ENCODE peak calls at places on chromosome 7, in five cellular contexts. N is fibroblast of lung, C is neural crest cell, L is Calu3, I is astrocyte. R is an unnamed sample.

GRCh38 chr7:125670926-125671572 is 741.4 kb upstream of the POT1 start:
- DNase-seq in L (no peak), C (no peak), I (peak; percentile 8), N (peak; percentile 33), R (no peak)

GRCh38 chr7:122902751-122903495 is 16.7 kb upstream of the CADPS2 start:
- DNase-seq in I (no peak), L (no peak), N (no peak), C (no peak), R (no peak)

GRCh38 chr7:156356551-156356950 is 284.0 kb upstream of the RNF32 start:
- DNase-seq in I (no peak), N (no peak), C (no peak), L (no peak), R (no peak)

GRCh38 chr7:117834983-117835664 is 38.1 kb downstream of the CTTNBP2 start:
- DNase-seq in N (no peak), I (no peak), L (no peak), C (no peak), R (no peak)

GRCh38 chr7:42096681-42097637 is 140.1 kb downstream of the GLI3 start:
- DNase-seq in C (no peak), I (peak; percentile 79), L (no peak), N (peak; percentile 77), R (peak; percentile 5)

GRCh38 chr7:21999896-22000295 is 54.2 kb upstream of the CDCA7L start:
- DNase-seq in N (peak; percentile 5), C (no peak), L (no peak), I (no peak), R (no peak)

GRCh38 chr7:147911224-147911623 is 679.3 kb upstream of the C7orf33 start:
- DNase-seq in N (no peak), L (no peak), C (no peak), I (no peak), R (no peak)

GRCh38 chr7:126856691-126857291 is 395.9 kb downstream of the GRM8 start:
- DNase-seq in C (no peak), L (no peak), I (no peak), N (no peak), R (no peak)

GRCh38 chr7:128770238-128770637 is 5.4 kb downstream of the OPN1SW start:
- DNase-seq in L (no peak), N (no peak), I (peak; percentile 71), C (no peak), R (no peak)

GRCh38 chr7:144731661-144732060 is 104.2 kb downstream of the TPK1 start:
- DNase-seq in L (no peak), C (no peak), I (no peak), N (no peak), R (no peak)

GRCh38 chr7:28619256-28619655 is 206.9 kb downstream of the CREB5 start:
- DNase-seq in L (no peak), N (no peak), I (no peak), C (no peak), R (no peak)

GRCh38 chr7:28617308-28617707 is 205.0 kb downstream of the CREB5 start:
- DNase-seq in N (no peak), I (no peak), C (no peak), L (no peak), R (no peak)

GRCh38 chr7:28613262-28613661 is 200.9 kb downstream of the CREB5 start:
- DNase-seq in I (no peak), C (no peak), L (no peak), N (no peak), R (no peak)

GRCh38 chr7:28618383-28618782 is 206.1 kb downstream of the CREB5 start:
- DNase-seq in N (no peak), I (no peak), L (peak; percentile 37), C (no peak), R (no peak)

GRCh38 chr7:28615091-28615490 is 202.8 kb downstream of the CREB5 start:
- DNase-seq in I (no peak), C (no peak), N (no peak), L (no peak), R (no peak)
- TF ChIP-seq CTCF in I (no peak), C (peak; percentile 14), N (peak; percentile 10), L (peak; percentile 19), R (peak; percentile 9)

GRCh38 chr7:67375427-67375826 is 378.8 kb downstream of the TYW1 start:
- DNase-seq in I (no peak), N (no peak), L (no peak), C (no peak), R (no peak)

GRCh38 chr7:67380326-67380725 is 383.7 kb downstream of the TYW1 start:
- DNase-seq in I (no peak), L (no peak), N (no peak), C (no peak), R (no peak)

GRCh38 chr7:67380858-67381257 is 384.2 kb downstream of the TYW1 start:
- DNase-seq in C (no peak), I (no peak), L (no peak), N (no peak), R (no peak)

DNA sequence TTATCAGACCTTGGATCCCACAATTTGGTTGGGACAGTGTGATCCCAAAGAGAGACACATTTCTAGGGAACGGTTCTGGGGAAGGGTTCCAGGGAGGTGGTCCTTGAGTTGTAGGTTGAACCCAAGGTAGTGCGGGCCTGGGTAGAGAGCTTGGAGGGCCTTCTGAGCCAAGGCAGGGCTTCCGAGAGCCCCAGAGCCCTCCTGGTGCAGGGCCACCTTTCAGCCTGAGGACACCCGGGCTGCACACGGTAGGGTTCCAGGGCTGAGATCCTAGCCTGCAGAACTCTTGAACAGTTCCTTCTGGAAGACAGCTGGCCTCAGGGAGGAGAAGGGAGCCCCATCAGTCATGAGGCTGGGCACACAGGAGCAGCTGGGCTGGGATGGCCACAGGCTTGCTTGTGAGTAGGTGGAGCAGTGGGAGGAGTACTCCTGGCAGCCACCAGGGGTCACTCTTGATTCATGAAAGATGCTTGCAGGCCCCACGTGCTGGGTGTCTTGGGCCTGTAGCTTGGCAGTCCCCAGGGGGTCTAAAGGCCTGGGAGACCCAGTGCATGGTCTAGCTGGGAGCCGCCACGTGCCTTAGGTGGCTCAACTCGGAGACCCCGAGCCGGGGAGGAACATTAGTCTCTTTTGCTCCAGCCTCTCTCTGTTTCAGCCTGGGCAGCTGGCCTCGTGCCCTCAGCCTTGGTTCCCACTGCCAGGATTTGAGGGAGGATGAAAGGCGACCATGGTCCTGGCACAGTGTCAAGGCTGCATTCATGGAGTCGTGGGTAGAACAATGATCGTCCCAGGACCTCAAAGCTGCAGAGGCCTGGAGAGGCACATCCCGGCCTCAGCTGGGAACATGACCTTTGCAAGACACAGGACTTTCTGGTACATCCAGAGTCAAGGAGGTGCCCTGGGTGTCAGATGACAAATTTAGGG is 381.6 kb downstream of the TYW1 start:
- DNase-seq in I (peak; percentile 43), N (peak; percentile 63), L (peak; percentile 68), C (peak; percentile 83), R (peak; percentile 55)
- TF ChIP-seq CTCF in I (peak; percentile 66), N (peak; percentile 80), L (peak; percentile 58), C (peak; percentile 91), R (peak; percentile 92)

GRCh38 chr7:45979275-45980180 is 58.5 kb upstream of the IGFBP3 start:
- DNase-seq in C (no peak), N (no peak), L (no peak), I (no peak), R (no peak)

GRCh38 chr7:45978731-45979211 is 57.7 kb upstream of the IGFBP3 start:
- DNase-seq in I (no peak), L (no peak), C (no peak), N (no peak), R (no peak)

GRCh38 chr7:45982132-45982531 is 61.1 kb upstream of the IGFBP3 start:
- DNase-seq in L (no peak), C (no peak), I (no peak), N (no peak), R (no peak)

GRCh38 chr7:45980973-45981372 is 59.9 kb upstream of the IGFBP3 start:
- DNase-seq in C (no peak), L (no peak), N (no peak), I (no peak), R (no peak)

DNA sequence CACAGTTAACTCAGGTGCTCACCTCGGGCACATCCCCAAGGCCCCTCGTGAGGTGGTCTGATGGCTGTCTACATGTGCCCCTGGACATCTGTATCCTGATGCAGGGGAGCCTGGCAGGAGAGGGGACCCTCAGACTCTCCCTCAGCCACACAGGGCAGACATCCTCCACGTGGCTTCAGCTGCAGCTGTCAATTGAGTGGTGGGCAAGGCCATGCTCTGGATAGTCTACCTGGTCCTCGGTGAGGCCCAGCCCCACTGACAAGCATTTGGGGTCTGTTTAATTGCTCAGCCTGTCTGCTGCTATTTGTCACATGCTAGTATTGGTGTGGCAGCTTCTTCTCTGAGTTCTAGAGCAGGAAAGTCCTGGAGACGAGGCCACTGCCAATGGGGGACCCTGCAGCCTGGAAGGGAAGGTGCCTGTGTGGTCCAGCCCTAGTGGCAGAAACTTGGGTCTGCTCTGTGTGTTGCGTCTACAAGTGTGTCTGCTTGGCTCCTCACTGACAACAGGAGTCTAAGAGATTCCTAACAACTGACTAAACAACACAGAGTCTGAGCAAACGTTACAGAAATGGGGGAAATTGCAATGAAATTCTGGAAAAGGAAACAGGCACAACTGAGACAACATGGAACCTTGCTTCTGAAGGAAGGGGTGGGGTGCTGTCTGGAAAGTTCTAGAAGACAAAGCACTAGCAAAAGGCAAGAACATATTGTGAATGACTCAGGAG is 59.3 kb upstream of the IGFBP3 start:
- DNase-seq in C (no peak), I (peak; percentile 67), L (no peak), N (peak; percentile 20), R (peak; percentile 57)
- TF ChIP-seq CTCF in C (no peak), I (peak; percentile 15), L (no peak), N (no peak), R (peak; percentile 45)

DNA sequence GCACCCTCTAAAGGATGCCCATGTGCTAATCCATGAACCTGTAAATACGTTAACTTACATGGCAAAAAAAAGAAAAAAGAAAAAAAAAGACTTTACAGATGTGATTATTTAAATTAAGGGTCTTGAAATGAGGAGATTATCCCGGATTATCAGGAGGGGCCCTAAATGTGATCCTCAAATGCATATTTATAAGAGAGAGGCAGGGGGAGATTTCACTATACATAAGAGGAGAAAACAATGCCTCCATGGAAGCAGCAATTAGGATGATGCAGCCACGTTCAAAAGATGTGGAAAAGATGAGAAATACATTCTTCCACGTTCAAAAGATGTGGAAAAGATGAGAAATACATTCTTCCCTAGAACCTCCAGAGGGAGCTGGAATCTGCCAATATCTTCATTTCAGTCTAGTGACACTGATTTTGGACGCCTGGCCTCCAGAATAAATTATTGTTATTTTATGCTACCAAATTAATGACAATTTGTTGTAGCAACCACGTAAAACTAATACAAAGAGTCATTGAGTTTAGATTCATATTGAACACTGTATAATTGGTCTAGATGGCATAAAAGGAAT is 328.4 kb upstream of the GNAI1 start:
- DNase-seq in N (peak; percentile 62), I (no peak), C (no peak), L (no peak), R (peak; percentile 32)
- TF ChIP-seq CTCF in N (peak; percentile 61), I (peak; percentile 46), C (peak; percentile 46), L (no peak), R (peak; percentile 80)

DNA sequence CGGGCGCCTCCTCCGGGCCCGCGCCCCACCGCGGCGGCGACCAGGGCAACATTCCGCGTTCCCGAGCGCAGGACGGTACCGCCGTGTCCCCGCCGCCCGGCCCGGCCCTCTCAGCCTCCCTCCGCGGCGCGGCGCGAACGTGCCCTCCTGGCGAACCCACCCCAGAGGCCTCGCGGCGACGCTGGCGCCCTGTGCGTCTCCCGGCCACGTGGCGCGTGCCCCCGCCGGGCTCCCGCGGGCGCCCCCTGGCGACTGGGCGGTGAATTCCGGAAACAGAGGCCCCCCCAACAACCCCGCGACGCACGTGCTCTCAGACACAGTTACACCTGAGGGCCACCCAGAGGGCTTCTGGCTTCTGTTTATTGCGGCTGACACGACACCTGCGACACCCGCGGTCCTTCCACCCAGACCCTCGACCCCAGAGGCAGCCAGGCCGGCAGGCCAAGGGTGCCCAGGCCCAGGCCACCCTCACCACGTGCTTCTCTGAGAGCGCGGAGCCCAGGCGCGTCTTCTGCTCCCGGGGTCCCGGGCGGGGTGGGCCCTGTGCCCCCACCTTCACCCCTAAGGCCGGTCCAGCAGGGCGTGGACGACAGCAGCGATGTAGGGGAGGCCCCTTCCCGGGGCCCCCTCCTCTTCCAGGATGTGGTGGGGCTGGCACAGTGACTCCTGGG is at the start of gene SAP25:
- DNase-seq in C (no peak), L (no peak), N (no peak), I (no peak), R (no peak)
- TF ChIP-seq CTCF in C (no peak), L (no peak), N (no peak), I (no peak), R (no peak)